ENCODE peak calls at places on chromosomes 3 and 15, in six cellular contexts. U is spleen, G is SK-N-SH, R is suprapubic skin, Y is HL-60, Q is breast epithelium. Z is an unnamed sample.

GRCh38 chr3:194166682-194167479 is 30.9 kb downstream of the HES1 start:
- DNase-seq in Y (no peak), G (peak), R (no peak), U (no peak), Q (no peak), Z (no peak)

GRCh38 chr3:153601422-153601853 is 439.4 kb downstream of the RAP2B start:
- DNase-seq in U (no peak), Y (no peak), Q (no peak), R (no peak), G (no peak), Z (no peak)

GRCh38 chr3:194757629-194758028 is 71.9 kb downstream of the FAM43A start:
- DNase-seq in Q (no peak), Y (no peak), R (no peak), G (peak), U (no peak), Z (no peak)

GRCh38 chr3:179544981-179545645 is 17.6 kb upstream of the ACTL6A start:
- DNase-seq in Q (no peak), Y (no peak), G (no peak), U (no peak), R (no peak), Z (no peak)

GRCh38 chr3:42961633-42962032 is 17.5 kb upstream of the GASK1A start:
- DNase-seq in Y (peak), U (no peak), R (no peak), Q (no peak), G (peak), Z (no peak)

GRCh38 chr3:106560451-106560966 is 691.7 kb upstream of the CBLB start:
- DNase-seq in Q (no peak), U (no peak), R (no peak), G (no peak), Y (no peak), Z (no peak)

GRCh38 chr3:71694358-71694999 is 30.7 kb downstream of the EIF4E3 start:
- DNase-seq in R (no peak), U (no peak), Y (no peak), G (no peak), Q (no peak), Z (no peak)

GRCh38 chr15:45855907-45856579 is 221.2 kb downstream of the SQOR start:
- DNase-seq in R (no peak), U (no peak), Q (no peak), G (no peak), Y (no peak), Z (no peak)

GRCh38 chr3:81743096-81744025 is 18.1 kb downstream of the GBE1 start:
- DNase-seq in Q (no peak), R (no peak), U (no peak), G (no peak), Y (peak), Z (no peak)

GRCh38 chr3:21356402-21356801 is 394.6 kb downstream of the ZNF385D start:
- DNase-seq in Y (no peak), Q (no peak), R (no peak), G (no peak), U (no peak), Z (no peak)

GRCh38 chr3:139694542-139694941 is 16.8 kb upstream of the NMNAT3 start:
- DNase-seq in Q (no peak), R (no peak), U (no peak), Y (no peak), G (no peak), Z (no peak)

GRCh38 chr15:28103831-28104230 is 4.7 kb upstream of the OCA2 start:
- DNase-seq in U (peak), G (no peak), Y (no peak), R (peak), Q (no peak), Z (no peak)

GRCh38 chr15:61724276-61724939 is 335.8 kb downstream of the VPS13C start:
- DNase-seq in G (no peak), Y (no peak), U (no peak), R (no peak), Q (no peak), Z (no peak)

GRCh38 chr15:84633311-84634227 is 20.5 kb downstream of the WDR73 start:
- DNase-seq in R (peak), G (peak), Y (peak), U (peak), Q (peak), Z (no peak)

GRCh38 chr3:61565569-61565968 is 4.2 kb downstream of the PTPRG start:
- DNase-seq in G (no peak), U (no peak), Q (no peak), R (no peak), Y (no peak), Z (no peak)

GRCh38 chr15:100124936-100125626 is 216.7 kb downstream of the ADAMTS17 start:
- DNase-seq in R (no peak), Q (no peak), U (no peak), Y (no peak), G (no peak), Z (no peak)

GRCh38 chr3:54047568-54047967 is 74.8 kb upstream of the CACNA2D3 start:
- DNase-seq in R (no peak), Q (no peak), G (no peak), Y (no peak), U (no peak), Z (no peak)

GRCh38 chr3:38835939-38836338 is 19.9 kb upstream of the SCN10A start:
- DNase-seq in U (no peak), Q (no peak), R (no peak), G (no peak), Y (no peak), Z (no peak)

GRCh38 chr3:194112120-194113106 is 23.5 kb upstream of the HES1 start:
- DNase-seq in U (no peak), G (no peak), R (no peak), Y (no peak), Q (peak), Z (no peak)

GRCh38 chr3:12947504-12948369 is 106.4 kb upstream of the RPL32 start:
- DNase-seq in Y (peak), Q (peak), U (no peak), G (no peak), R (no peak), Z (peak)

GRCh38 chr3:40827942-40828688 is 303.4 kb downstream of the ZNF621 start:
- DNase-seq in Q (no peak), U (no peak), Y (no peak), G (no peak), R (peak), Z (no peak)

GRCh38 chr3:177569823-177570657 is 372.8 kb upstream of the TBL1XR1 start:
- DNase-seq in G (no peak), U (no peak), Y (peak), R (no peak), Q (no peak), Z (peak)

GRCh38 chr3:71930056-71930991 is 145.4 kb upstream of the PROK2 start:
- DNase-seq in U (no peak), G (peak), Y (no peak), R (no peak), Q (no peak), Z (no peak)

GRCh38 chr3:74613566-74613965 is 893 bp downstream of the CNTN3 start:
- DNase-seq in Q (no peak), R (no peak), Y (no peak), U (no peak), G (peak), Z (no peak)

GRCh38 chr3:127166501-127167065 is 26.3 kb upstream of the PRR23E start:
- DNase-seq in Y (no peak), Q (no peak), G (no peak), U (no peak), R (no peak), Z (no peak)

GRCh38 chr3:65019412-65020093 is 331.8 kb upstream of the ADAMTS9 start:
- DNase-seq in R (no peak), U (no peak), Q (no peak), Y (no peak), G (no peak), Z (no peak)
- TF ChIP-seq POLR2AphosphoS5 in R (no peak), U (no peak), Q (no peak), Y (no peak), G (no peak), Z (no peak)

DNA sequence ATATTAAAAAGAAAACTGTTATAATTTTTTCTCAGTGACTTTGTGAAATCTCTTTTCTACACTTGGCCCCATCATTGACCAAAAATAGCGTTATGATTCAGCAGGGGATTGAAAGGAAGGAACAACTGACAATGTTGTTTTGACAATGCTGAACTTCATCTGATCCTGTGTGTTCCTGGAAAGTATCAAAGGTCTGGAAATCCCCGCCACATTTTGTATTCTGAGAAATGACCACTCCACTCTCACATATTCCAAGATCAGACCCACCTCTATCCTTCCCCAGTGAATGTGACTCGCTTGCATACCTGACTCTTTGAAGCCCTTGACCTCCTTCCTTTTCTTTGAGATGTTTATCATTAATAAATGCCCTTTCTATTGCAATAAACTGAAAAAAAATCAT is 9.7 kb upstream of the RIOX2 start:
- DNase-seq in Q (no peak), Y (no peak), G (no peak), U (no peak), R (no peak), Z (no peak)
- TF ChIP-seq POLR2AphosphoS5 in Q (no peak), Y (no peak), G (no peak), U (no peak), R (no peak), Z (no peak)

GRCh38 chr15:48925714-48926223 is 38.0 kb downstream of the SHC4 start:
- DNase-seq in Q (no peak), R (no peak), G (peak), U (no peak), Y (no peak), Z (no peak)
- TF ChIP-seq POLR2AphosphoS5 in Q (no peak), R (no peak), G (peak), U (no peak), Y (no peak), Z (no peak)

GRCh38 chr3:100042577-100042981 is 71.7 kb downstream of the FILIP1L start:
- DNase-seq in Y (no peak), U (no peak), Q (no peak), G (no peak), R (no peak), Z (no peak)
- TF ChIP-seq POLR2AphosphoS5 in Y (no peak), U (no peak), Q (no peak), G (no peak), R (no peak), Z (no peak)

GRCh38 chr3:9806688-9807589 is 3.1 kb upstream of the TTLL3 start:
- DNase-seq in Q (no peak), Y (no peak), R (no peak), G (no peak), U (no peak), Z (no peak)
- TF ChIP-seq POLR2AphosphoS5 in Q (no peak), Y (no peak), R (no peak), G (no peak), U (no peak), Z (no peak)

DNA sequence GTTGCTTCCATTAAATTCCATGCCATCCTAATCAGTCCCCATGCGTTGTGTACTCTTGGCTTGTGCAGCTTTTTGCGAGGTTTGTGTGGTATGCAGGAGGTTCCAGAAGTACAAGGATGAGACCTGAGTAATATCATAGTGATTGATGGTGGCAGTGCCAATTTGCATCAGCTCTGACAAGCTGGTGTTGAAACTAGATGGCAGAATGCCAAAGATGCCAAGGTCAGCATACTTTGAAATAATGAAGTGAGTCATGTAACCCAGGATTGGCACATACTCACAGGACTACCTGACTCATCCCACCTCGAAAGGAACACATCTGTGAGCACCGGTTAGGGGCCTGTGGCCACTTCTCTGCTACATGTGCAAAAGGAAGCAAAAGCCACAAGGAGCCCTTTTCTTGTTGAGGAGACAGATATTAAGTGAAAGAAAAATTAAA is 14.3 kb downstream of the KAT2B start:
- DNase-seq in Q (peak), G (peak), U (peak), Y (peak), R (peak), Z (no peak)
- TF ChIP-seq POLR2AphosphoS5 in Q (peak), G (peak), U (no peak), Y (peak), R (peak), Z (no peak)